ENCODE peak calls at places on chromosome 11, in five cellular contexts. One of them, this sample, is unnamed.

GRCh38 chr11:28442113-28442512 is 333.9 kb downstream of the METTL15 start:
- DNase-seq in germinal center: no peak
- DNase-seq in EL: peak; percentile 43
- DNase-seq in kidney: no peak
- DNase-seq in mucosa of gallbladder: no peak
- DNase-seq in this sample: no peak

GRCh38 chr11:64447717-64448598 is 89.0 kb downstream of the RPS6KA4 start:
- DNase-seq in germinal center: peak; percentile 68
- DNase-seq in EL: peak; percentile 22
- DNase-seq in kidney: peak; percentile 83
- DNase-seq in mucosa of gallbladder: peak; percentile 45
- DNase-seq in this sample: peak; percentile 43

GRCh38 chr11:133842730-133843129 is 2.6 kb downstream of the SPATA19 start:
- DNase-seq in germinal center: no peak
- DNase-seq in EL: no peak
- DNase-seq in kidney: no peak
- DNase-seq in mucosa of gallbladder: no peak
- DNase-seq in this sample: no peak

GRCh38 chr11:116930177-116930576 is 92.8 kb upstream of the APOA1 start:
- DNase-seq in germinal center: no peak
- DNase-seq in EL: no peak
- DNase-seq in kidney: no peak
- DNase-seq in mucosa of gallbladder: peak; percentile 16
- DNase-seq in this sample: peak; percentile 16

GRCh38 chr11:65536412-65537295 is 11.8 kb downstream of the SCYL1 start:
- DNase-seq in germinal center: no peak
- DNase-seq in EL: no peak
- DNase-seq in kidney: no peak
- DNase-seq in mucosa of gallbladder: no peak
- DNase-seq in this sample: no peak

GRCh38 chr11:33778682-33779081 is 4.4 kb upstream of the FBXO3 start:
- DNase-seq in germinal center: no peak
- DNase-seq in EL: peak; percentile 69
- DNase-seq in kidney: no peak
- DNase-seq in mucosa of gallbladder: no peak
- DNase-seq in this sample: peak; percentile 45

GRCh38 chr11:92388380-92388779 is 163.8 kb downstream of the FAT3 start:
- DNase-seq in germinal center: no peak
- DNase-seq in EL: no peak
- DNase-seq in kidney: no peak
- DNase-seq in mucosa of gallbladder: no peak
- DNase-seq in this sample: no peak

GRCh38 chr11:63804259-63804658 is 9.0 kb upstream of the SPINDOC start:
- DNase-seq in germinal center: no peak
- DNase-seq in EL: no peak
- DNase-seq in kidney: no peak
- DNase-seq in mucosa of gallbladder: peak; percentile 49
- DNase-seq in this sample: no peak

GRCh38 chr11:69909561-69910518 is 90.6 kb upstream of the FGF3 start:
- DNase-seq in germinal center: peak; percentile 33
- DNase-seq in EL: no peak
- DNase-seq in kidney: peak; percentile 66
- DNase-seq in mucosa of gallbladder: no peak
- DNase-seq in this sample: peak; percentile 46

GRCh38 chr11:46315033-46315738 is 32.1 kb upstream of the DGKZ start:
- DNase-seq in germinal center: peak; percentile 86
- DNase-seq in EL: peak; percentile 84
- DNase-seq in kidney: no peak
- DNase-seq in mucosa of gallbladder: peak; percentile 77
- DNase-seq in this sample: peak; percentile 96

GRCh38 chr11:117986981-117987495 is 844 bp downstream of the IL10RA start:
- DNase-seq in germinal center: peak; percentile 51
- DNase-seq in EL: no peak
- DNase-seq in kidney: no peak
- DNase-seq in mucosa of gallbladder: no peak
- DNase-seq in this sample: no peak

GRCh38 chr11:33291004-33291777 is 34.0 kb downstream of the HIPK3 start:
- DNase-seq in germinal center: peak; percentile 9
- DNase-seq in EL: peak; percentile 13
- DNase-seq in kidney: no peak
- DNase-seq in mucosa of gallbladder: peak; percentile 34
- DNase-seq in this sample: peak; percentile 21

GRCh38 chr11:8699903-8700302 is 17.3 kb downstream of the RPL27A start:
- DNase-seq in germinal center: no peak
- DNase-seq in EL: peak; percentile 61
- DNase-seq in kidney: no peak
- DNase-seq in mucosa of gallbladder: peak; percentile 42
- DNase-seq in this sample: peak; percentile 78

GRCh38 chr11:65355776-65356393 is 1.3 kb downstream of the TIGD3 start:
- DNase-seq in germinal center: no peak
- DNase-seq in EL: peak; percentile 36
- DNase-seq in kidney: peak; percentile 84
- DNase-seq in mucosa of gallbladder: peak; percentile 33
- DNase-seq in this sample: peak; percentile 71

GRCh38 chr11:113531575-113532451 is 56.6 kb upstream of the DRD2 start:
- DNase-seq in germinal center: no peak
- DNase-seq in EL: peak; percentile 13
- DNase-seq in kidney: no peak
- DNase-seq in mucosa of gallbladder: no peak
- DNase-seq in this sample: no peak

GRCh38 chr11:6734616-6735015 is 37.2 kb downstream of the OR2AG2 start:
- DNase-seq in germinal center: no peak
- DNase-seq in EL: no peak
- DNase-seq in kidney: no peak
- DNase-seq in mucosa of gallbladder: no peak
- DNase-seq in this sample: no peak

GRCh38 chr11:45964911-45965389 is 42.5 kb downstream of the LARGE2 start:
- DNase-seq in germinal center: peak; percentile 69
- DNase-seq in EL: peak; percentile 80
- DNase-seq in kidney: no peak
- DNase-seq in mucosa of gallbladder: peak; percentile 54
- DNase-seq in this sample: peak; percentile 72

GRCh38 chr11:131991606-131992005 is 621.2 kb downstream of the NTM start:
- DNase-seq in germinal center: no peak
- DNase-seq in EL: no peak
- DNase-seq in kidney: no peak
- DNase-seq in mucosa of gallbladder: no peak
- DNase-seq in this sample: no peak

GRCh38 chr11:134226806-134227325 is 2.4 kb downstream of the VPS26B start:
- DNase-seq in germinal center: no peak
- DNase-seq in EL: peak; percentile 20
- DNase-seq in kidney: no peak
- DNase-seq in mucosa of gallbladder: no peak
- DNase-seq in this sample: no peak

GRCh38 chr11:12842933-12843636 is 166.0 kb upstream of the RASSF10 start:
- DNase-seq in germinal center: no peak
- DNase-seq in EL: peak; percentile 42
- DNase-seq in kidney: no peak
- DNase-seq in mucosa of gallbladder: peak; percentile 43
- DNase-seq in this sample: no peak

GRCh38 chr11:22432331-22433065 is 94.3 kb downstream of the SLC17A6 start:
- DNase-seq in germinal center: no peak
- DNase-seq in EL: no peak
- DNase-seq in kidney: peak; percentile 71
- DNase-seq in mucosa of gallbladder: peak; percentile 13
- DNase-seq in this sample: peak; percentile 2

GRCh38 chr11:3824714-3825472 is 15.9 kb downstream of the RHOG start:
- DNase-seq in germinal center: peak; percentile 82
- DNase-seq in EL: peak; percentile 61
- DNase-seq in kidney: no peak
- DNase-seq in mucosa of gallbladder: peak; percentile 62
- DNase-seq in this sample: peak; percentile 43

GRCh38 chr11:120208012-120208441 is 2.8 kb upstream of the OAF start:
- DNase-seq in germinal center: no peak
- DNase-seq in EL: no peak
- DNase-seq in kidney: no peak
- DNase-seq in mucosa of gallbladder: no peak
- DNase-seq in this sample: no peak

GRCh38 chr11:15761235-15761634 is 595.1 kb downstream of the SOX6 start:
- DNase-seq in germinal center: no peak
- DNase-seq in EL: no peak
- DNase-seq in kidney: no peak
- DNase-seq in mucosa of gallbladder: no peak
- DNase-seq in this sample: no peak

GRCh38 chr11:43316451-43316850 is 4.7 kb downstream of the API5 start:
- DNase-seq in germinal center: no peak
- DNase-seq in EL: peak; percentile 35
- DNase-seq in kidney: no peak
- DNase-seq in mucosa of gallbladder: no peak
- DNase-seq in this sample: no peak

GRCh38 chr11:94926271-94926625 is 47.1 kb downstream of the CWC15 start:
- DNase-seq in germinal center: no peak
- DNase-seq in EL: peak; percentile 63
- DNase-seq in kidney: no peak
- DNase-seq in mucosa of gallbladder: no peak
- DNase-seq in this sample: no peak

GRCh38 chr11:95505927-95506426 is 275.0 kb upstream of the SESN3 start:
- DNase-seq in germinal center: no peak
- DNase-seq in EL: peak; percentile 23
- DNase-seq in kidney: no peak
- DNase-seq in mucosa of gallbladder: no peak
- DNase-seq in this sample: peak; percentile 29